ENCODE peak calls at places on chromosome 15, in seven cellular contexts. One of them, this sample, is unnamed.

GRCh38 chr15:98728107-98728810 is 79.9 kb downstream of the IGF1R start:
- DNase-seq in GM12878: no peak
- DNase-seq in K562: no peak
- DNase-seq in breast epithelium: no peak
- DNase-seq in stomach: no peak
- DNase-seq in GM23338: no peak
- DNase-seq in esophagus muscularis mucosa: no peak
- DNase-seq in this sample: no peak

GRCh38 chr15:75309711-75310110 is 26.2 kb upstream of the COMMD4 start:
- DNase-seq in K562: no peak
- DNase-seq in esophagus muscularis mucosa: no peak
- DNase-seq in GM12878: no peak
- DNase-seq in stomach: no peak
- DNase-seq in GM23338: no peak
- DNase-seq in breast epithelium: no peak
- DNase-seq in this sample: no peak

GRCh38 chr15:59436774-59437472 is 1.1 kb upstream of the FAM81A start:
- DNase-seq in stomach: no peak
- DNase-seq in GM23338: peak; percentile 15
- DNase-seq in esophagus muscularis mucosa: peak; percentile 83
- DNase-seq in breast epithelium: no peak
- DNase-seq in K562: no peak
- DNase-seq in GM12878: no peak
- DNase-seq in this sample: no peak

GRCh38 chr15:56770191-56770590 is 36.9 kb upstream of the ZNF280D start:
- DNase-seq in GM23338: no peak
- DNase-seq in K562: no peak
- DNase-seq in GM12878: no peak
- DNase-seq in stomach: no peak
- DNase-seq in esophagus muscularis mucosa: no peak
- DNase-seq in breast epithelium: no peak
- DNase-seq in this sample: no peak

GRCh38 chr15:34820110-34820509 is 24.8 kb upstream of the ACTC1 start:
- DNase-seq in GM12878: no peak
- DNase-seq in esophagus muscularis mucosa: no peak
- DNase-seq in breast epithelium: no peak
- DNase-seq in stomach: no peak
- DNase-seq in GM23338: no peak
- DNase-seq in K562: no peak
- DNase-seq in this sample: no peak

GRCh38 chr15:69653846-69654245 is 201.2 kb downstream of the RPLP1 start:
- DNase-seq in K562: no peak
- DNase-seq in esophagus muscularis mucosa: no peak
- DNase-seq in breast epithelium: peak; percentile 33
- DNase-seq in GM12878: no peak
- DNase-seq in stomach: no peak
- DNase-seq in GM23338: no peak
- DNase-seq in this sample: no peak

GRCh38 chr15:73717802-73718201 is 33.6 kb downstream of the CD276 start:
- DNase-seq in esophagus muscularis mucosa: no peak
- DNase-seq in stomach: no peak
- DNase-seq in breast epithelium: no peak
- DNase-seq in GM23338: peak; percentile 63
- DNase-seq in GM12878: no peak
- DNase-seq in K562: no peak
- DNase-seq in this sample: no peak

GRCh38 chr15:80942266-80942665 is 47.4 kb downstream of the MESD start:
- DNase-seq in GM23338: no peak
- DNase-seq in GM12878: no peak
- DNase-seq in breast epithelium: no peak
- DNase-seq in K562: no peak
- DNase-seq in stomach: no peak
- DNase-seq in esophagus muscularis mucosa: no peak
- DNase-seq in this sample: no peak

GRCh38 chr15:47439870-47440155 is 277.5 kb upstream of the SEMA6D start:
- DNase-seq in esophagus muscularis mucosa: no peak
- DNase-seq in K562: no peak
- DNase-seq in GM23338: no peak
- DNase-seq in GM12878: no peak
- DNase-seq in breast epithelium: no peak
- DNase-seq in stomach: no peak
- DNase-seq in this sample: no peak

GRCh38 chr15:100759698-100760356 is 119.8 kb upstream of the ALDH1A3 start:
- DNase-seq in stomach: no peak
- DNase-seq in GM12878: no peak
- DNase-seq in breast epithelium: no peak
- DNase-seq in GM23338: no peak
- DNase-seq in esophagus muscularis mucosa: no peak
- DNase-seq in K562: no peak
- DNase-seq in this sample: no peak

GRCh38 chr15:35019401-35020327 is 31.6 kb upstream of the ZNF770 start:
- DNase-seq in esophagus muscularis mucosa: no peak
- DNase-seq in stomach: no peak
- DNase-seq in GM23338: peak; percentile 76
- DNase-seq in breast epithelium: no peak
- DNase-seq in GM12878: no peak
- DNase-seq in K562: no peak
- DNase-seq in this sample: no peak

GRCh38 chr15:33963831-33964664 is 4.2 kb upstream of the CHRM5 start:
- DNase-seq in breast epithelium: no peak
- DNase-seq in GM23338: peak; percentile 75
- DNase-seq in esophagus muscularis mucosa: no peak
- DNase-seq in GM12878: no peak
- DNase-seq in stomach: no peak
- DNase-seq in K562: peak; percentile 22
- DNase-seq in this sample: no peak

GRCh38 chr15:67771201-67771600 is 54.1 kb upstream of the SKOR1 start:
- DNase-seq in stomach: no peak
- DNase-seq in esophagus muscularis mucosa: no peak
- DNase-seq in GM12878: no peak
- DNase-seq in GM23338: peak; percentile 47
- DNase-seq in K562: peak; percentile 42
- DNase-seq in breast epithelium: no peak
- DNase-seq in this sample: no peak

GRCh38 chr15:91965501-91966180 is 112.1 kb downstream of the SLCO3A1 start:
- DNase-seq in GM12878: no peak
- DNase-seq in stomach: no peak
- DNase-seq in K562: no peak
- DNase-seq in breast epithelium: no peak
- DNase-seq in esophagus muscularis mucosa: no peak
- DNase-seq in GM23338: no peak
- DNase-seq in this sample: no peak

GRCh38 chr15:84681822-84682221 is 23.8 kb upstream of the NMB start:
- DNase-seq in stomach: no peak
- DNase-seq in GM23338: no peak
- DNase-seq in esophagus muscularis mucosa: no peak
- DNase-seq in GM12878: no peak
- DNase-seq in breast epithelium: no peak
- DNase-seq in K562: no peak
- DNase-seq in this sample: no peak

GRCh38 chr15:99895189-99895955 is 162.1 kb upstream of the LYSMD4 start:
- DNase-seq in breast epithelium: no peak
- DNase-seq in GM23338: no peak
- DNase-seq in esophagus muscularis mucosa: no peak
- DNase-seq in stomach: no peak
- DNase-seq in K562: no peak
- DNase-seq in GM12878: peak; percentile 66
- DNase-seq in this sample: no peak

GRCh38 chr15:94439158-94439557 is 207.8 kb downstream of the MCTP2 start:
- DNase-seq in breast epithelium: no peak
- DNase-seq in GM12878: no peak
- DNase-seq in K562: no peak
- DNase-seq in stomach: no peak
- DNase-seq in GM23338: no peak
- DNase-seq in esophagus muscularis mucosa: no peak
- DNase-seq in this sample: no peak

GRCh38 chr15:76172782-76173181 is 113.0 kb downstream of the TMEM266 start:
- DNase-seq in esophagus muscularis mucosa: no peak
- DNase-seq in GM12878: no peak
- DNase-seq in K562: no peak
- DNase-seq in stomach: no peak
- DNase-seq in breast epithelium: no peak
- DNase-seq in GM23338: no peak
- DNase-seq in this sample: no peak

GRCh38 chr15:77057072-77057471 is 13.8 kb downstream of the TSPAN3 start:
- DNase-seq in K562: no peak
- DNase-seq in GM23338: no peak
- DNase-seq in breast epithelium: no peak
- DNase-seq in stomach: no peak
- DNase-seq in GM12878: no peak
- DNase-seq in esophagus muscularis mucosa: no peak
- DNase-seq in this sample: no peak

GRCh38 chr15:74202461-74203401 is at the start of gene STRA6:
- DNase-seq in esophagus muscularis mucosa: no peak
- DNase-seq in K562: peak; percentile 67
- DNase-seq in GM23338: peak; percentile 95
- DNase-seq in GM12878: no peak
- DNase-seq in stomach: no peak
- DNase-seq in breast epithelium: no peak
- DNase-seq in this sample: no peak

GRCh38 chr15:100311829-100312228 is 29.9 kb downstream of the ADAMTS17 start:
- DNase-seq in breast epithelium: no peak
- DNase-seq in stomach: no peak
- DNase-seq in esophagus muscularis mucosa: no peak
- DNase-seq in GM23338: no peak
- DNase-seq in K562: no peak
- DNase-seq in GM12878: no peak
- DNase-seq in this sample: no peak

GRCh38 chr15:38213392-38213791 is 39.2 kb upstream of the SPRED1 start:
- DNase-seq in K562: no peak
- DNase-seq in GM12878: no peak
- DNase-seq in esophagus muscularis mucosa: no peak
- DNase-seq in breast epithelium: no peak
- DNase-seq in GM23338: no peak
- DNase-seq in stomach: no peak
- DNase-seq in this sample: no peak
- TF ChIP-seq POLR2AphosphoS5 in K562: no peak
- TF ChIP-seq POLR2AphosphoS5 in GM12878: no peak
- TF ChIP-seq POLR2AphosphoS5 in esophagus muscularis mucosa: no peak
- TF ChIP-seq POLR2AphosphoS5 in breast epithelium: no peak
- TF ChIP-seq POLR2AphosphoS5 in GM23338: no peak
- TF ChIP-seq POLR2AphosphoS5 in stomach: no peak
- TF ChIP-seq POLR2AphosphoS5 in this sample: no peak

DNA sequence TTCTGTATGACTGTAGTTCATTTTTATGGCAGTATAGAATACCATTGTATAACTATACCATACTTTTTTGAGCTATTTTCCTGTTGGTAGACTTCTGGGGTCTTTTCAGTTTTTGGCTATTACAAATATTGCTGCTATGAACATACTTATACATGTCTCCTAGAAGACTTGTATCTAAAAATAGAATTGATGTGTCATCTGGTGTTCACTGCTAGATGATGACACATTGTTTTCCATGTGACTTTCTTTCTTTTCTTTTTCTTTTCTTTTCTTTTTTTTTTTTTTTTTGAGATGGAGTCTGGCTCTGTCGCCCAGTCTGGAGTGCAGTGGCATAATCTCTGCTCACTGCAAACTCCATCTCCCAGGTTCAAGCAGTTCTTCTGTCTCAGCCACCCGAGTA is 69.8 kb downstream of the SH3GL3 start:
- DNase-seq in GM12878: no peak
- DNase-seq in K562: no peak
- DNase-seq in stomach: no peak
- DNase-seq in breast epithelium: no peak
- DNase-seq in esophagus muscularis mucosa: no peak
- DNase-seq in GM23338: no peak
- DNase-seq in this sample: no peak
- H3K27me3 ChIP-seq in GM12878: peaks cover 2% of the 10 kb centered on the region
- H3K27me3 ChIP-seq in K562: no peaks in the 10 kb centered on the region
- H3K27me3 ChIP-seq in stomach: no peaks in the 10 kb centered on the region
- H3K27me3 ChIP-seq in breast epithelium: peaks cover 5% of the 10 kb centered on the region
- H3K27me3 ChIP-seq in esophagus muscularis mucosa: peaks cover 8% of the 10 kb centered on the region
- H3K27me3 ChIP-seq in GM23338: no peaks in the 10 kb centered on the region
- H3K27me3 ChIP-seq in this sample: peaks cover 10% of the 10 kb centered on the region

GRCh38 chr15:40111888-40112287 is 3.2 kb upstream of the BMF start:
- DNase-seq in GM23338: no peak
- DNase-seq in breast epithelium: no peak
- DNase-seq in K562: no peak
- DNase-seq in stomach: no peak
- DNase-seq in GM12878: no peak
- DNase-seq in esophagus muscularis mucosa: no peak
- DNase-seq in this sample: no peak
- H3K4me1 ChIP-seq in GM23338: peaks cover 36% of the 10 kb centered on the region
- H3K4me1 ChIP-seq in breast epithelium: no peaks in the 10 kb centered on the region
- H3K4me1 ChIP-seq in K562: peaks cover 22% of the 10 kb centered on the region
- H3K4me1 ChIP-seq in stomach: peaks cover 21% of the 10 kb centered on the region
- H3K4me1 ChIP-seq in GM12878: peaks cover 44% of the 10 kb centered on the region
- H3K4me1 ChIP-seq in esophagus muscularis mucosa: peaks cover 22% of the 10 kb centered on the region
- H3K4me1 ChIP-seq in this sample: peaks cover 24% of the 10 kb centered on the region

GRCh38 chr15:90001683-90002427 is 731 bp downstream of the ZNF710 start:
- DNase-seq in K562: peak; percentile 91
- DNase-seq in GM23338: peak; percentile 83
- DNase-seq in stomach: peak; percentile 55
- DNase-seq in esophagus muscularis mucosa: no peak
- DNase-seq in breast epithelium: no peak
- DNase-seq in GM12878: no peak
- DNase-seq in this sample: peak; percentile 84

GRCh38 chr15:90001062-90001682 is at the start of gene ZNF710:
- DNase-seq in K562: peak; percentile 85
- DNase-seq in GM12878: no peak
- DNase-seq in breast epithelium: no peak
- DNase-seq in esophagus muscularis mucosa: no peak
- DNase-seq in GM23338: peak; percentile 88
- DNase-seq in stomach: no peak
- DNase-seq in this sample: no peak

GRCh38 chr15:89998923-89999675 is 2.0 kb upstream of the ZNF710 start:
- DNase-seq in GM23338: no peak
- DNase-seq in breast epithelium: no peak
- DNase-seq in stomach: no peak
- DNase-seq in GM12878: no peak
- DNase-seq in esophagus muscularis mucosa: no peak
- DNase-seq in K562: no peak
- DNase-seq in this sample: no peak

GRCh38 chr15:89999676-90000174 is 1.4 kb upstream of the ZNF710 start:
- DNase-seq in esophagus muscularis mucosa: no peak
- DNase-seq in breast epithelium: no peak
- DNase-seq in stomach: no peak
- DNase-seq in GM12878: no peak
- DNase-seq in GM23338: peak; percentile 90
- DNase-seq in K562: no peak
- DNase-seq in this sample: no peak

DNA sequence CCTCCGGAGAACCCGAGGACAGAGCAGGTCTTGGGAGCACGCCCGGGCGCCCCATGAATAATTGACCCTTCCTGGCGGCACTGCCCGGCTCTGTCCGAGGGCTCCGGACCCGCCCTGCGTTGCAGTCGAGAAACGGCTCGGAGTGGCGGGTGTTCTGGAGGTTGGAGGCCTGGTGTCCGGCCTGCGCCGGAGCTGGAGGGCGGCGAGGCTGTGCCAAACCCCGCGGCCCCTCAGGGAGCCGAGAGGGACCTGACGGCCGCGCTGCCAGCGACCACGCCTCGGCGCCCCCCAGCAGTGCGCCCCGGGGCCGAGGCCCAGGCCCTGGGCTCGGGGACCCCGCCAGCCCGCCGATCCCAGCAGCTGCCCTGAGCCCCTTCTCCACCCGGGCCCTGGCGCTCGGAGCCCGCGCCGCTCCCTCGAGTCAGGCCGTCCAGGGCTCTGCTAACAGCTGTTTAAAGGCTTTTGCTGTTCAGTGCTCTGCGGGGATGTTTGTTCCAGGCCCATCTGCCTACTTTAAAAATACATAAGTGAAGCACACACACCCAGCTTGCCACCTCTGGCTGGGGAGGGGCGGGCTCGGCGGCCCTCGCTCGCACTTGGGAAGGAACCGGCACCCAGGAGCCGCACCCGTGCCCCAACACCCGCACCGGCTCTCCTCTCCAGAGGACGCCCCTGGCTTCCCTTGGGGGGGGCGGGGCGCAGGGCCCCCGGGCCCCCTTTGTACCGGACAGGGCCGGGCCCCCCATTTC is 775 bp upstream of the ZNF710 start:
- DNase-seq in stomach: no peak
- DNase-seq in esophagus muscularis mucosa: no peak
- DNase-seq in breast epithelium: no peak
- DNase-seq in K562: peak; percentile 33
- DNase-seq in GM12878: no peak
- DNase-seq in GM23338: peak; percentile 48
- DNase-seq in this sample: no peak
- TF ChIP-seq POLR2AphosphoS5 in stomach: no peak
- TF ChIP-seq POLR2AphosphoS5 in esophagus muscularis mucosa: no peak
- TF ChIP-seq POLR2AphosphoS5 in breast epithelium: no peak
- TF ChIP-seq POLR2AphosphoS5 in K562: no peak
- TF ChIP-seq POLR2AphosphoS5 in GM12878: no peak
- TF ChIP-seq POLR2AphosphoS5 in GM23338: no peak
- TF ChIP-seq POLR2AphosphoS5 in this sample: no peak